ENCODE peak calls at places on chromosome 17, in seven cellular contexts. S is HFFc6, Y is GM13977, O is lung, B is thoracic aorta, Q is left ventricle myocardium inferior, U is tibial artery. M is an unnamed sample.

GRCh38 chr17:81582341-81582740 is 30.2 kb upstream of the FAAP100 start:
- DNase-seq in S (peak; percentile 75), O (no peak), U (no peak), Q (no peak), Y (no peak), B (no peak), M (no peak)

GRCh38 chr17:32876414-32877163 is at the start of gene MYO1D:
- DNase-seq in Y (peak; percentile 71), S (no peak), O (peak; percentile 70), B (no peak), Q (peak; percentile 25), U (peak; percentile 84), M (peak; percentile 77)

GRCh38 chr17:81991684-81992513 is 14.5 kb downstream of the ASPSCR1 start:
- DNase-seq in O (peak; percentile 93), S (peak; percentile 71), U (peak; percentile 85), Y (no peak), Q (peak; percentile 79), B (peak; percentile 29), M (no peak)

GRCh38 chr17:82943339-82943738 is 103.5 kb upstream of the ZNF750 start:
- DNase-seq in B (no peak), O (no peak), Q (peak; percentile 7), U (peak; percentile 56), Y (no peak), S (no peak), M (no peak)

GRCh38 chr17:43790311-43790940 is 10.2 kb downstream of the CFAP97D1 start:
- DNase-seq in U (no peak), B (no peak), Y (no peak), O (no peak), Q (no peak), S (peak; percentile 6), M (no peak)

GRCh38 chr17:50593321-50593720 is 32.8 kb downstream of the CACNA1G start:
- DNase-seq in B (no peak), Q (peak; percentile 41), Y (no peak), U (no peak), O (peak; percentile 66), S (no peak), M (no peak)

GRCh38 chr17:47363171-47363570 is 39.4 kb downstream of the EFCAB13 start:
- DNase-seq in Y (no peak), O (no peak), U (no peak), S (no peak), Q (no peak), B (no peak), M (no peak)

GRCh38 chr17:37425268-37425667 is 18.6 kb downstream of the TADA2A start:
- DNase-seq in Y (no peak), B (no peak), O (no peak), Q (no peak), S (no peak), U (no peak), M (no peak)

GRCh38 chr17:83052241-83052564 is 27.2 kb upstream of the METRNL start:
- DNase-seq in O (no peak), S (no peak), U (no peak), Q (no peak), B (no peak), Y (no peak), M (no peak)

GRCh38 chr17:65099941-65100315 is 37.2 kb upstream of the RGS9 start:
- DNase-seq in S (peak; percentile 39), Q (peak; percentile 48), Y (peak; percentile 90), B (peak; percentile 27), U (no peak), O (no peak), M (peak; percentile 84)

DNA sequence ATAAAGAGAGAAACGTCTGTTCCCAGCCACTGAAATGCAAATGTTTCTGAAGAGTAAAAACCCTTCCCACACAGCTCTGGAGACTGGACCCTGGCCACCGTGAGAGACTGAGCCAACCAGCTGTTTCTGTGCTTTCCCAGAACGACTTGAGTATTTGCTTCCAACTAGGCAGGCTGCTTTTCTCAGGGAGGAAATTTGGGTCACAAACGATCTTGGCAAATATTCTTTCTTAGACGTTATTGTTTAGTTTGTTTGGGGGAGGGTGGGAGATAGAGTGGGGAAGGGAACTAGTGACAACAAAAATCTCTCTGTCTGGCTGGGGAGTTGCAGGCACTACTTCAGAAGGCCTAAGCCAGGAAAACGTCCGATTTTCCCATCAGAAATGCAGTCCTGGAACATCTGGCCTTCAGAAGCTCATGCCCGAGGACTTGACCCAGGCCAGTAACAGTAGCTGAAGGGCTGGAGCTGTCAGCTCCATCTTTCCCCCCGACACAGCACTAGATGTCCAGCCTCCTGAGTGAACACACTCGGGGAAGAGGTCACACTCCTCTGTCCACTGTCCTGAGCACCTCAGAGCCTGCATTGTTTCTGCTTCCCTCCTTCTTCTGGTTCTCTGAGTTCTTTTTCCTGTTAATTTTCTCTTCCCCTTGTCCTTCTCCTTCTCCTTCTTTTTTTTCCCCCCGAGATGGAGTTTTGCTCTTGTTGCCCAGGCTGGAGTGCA is 4.0 kb downstream of the CCDC92B start:
- DNase-seq in Q (peak; percentile 29), U (no peak), O (no peak), B (no peak), Y (no peak), S (no peak), M (no peak)
- TF ChIP-seq CTCF in Q (no peak), U (no peak), O (no peak), B (no peak), Y (no peak), S (no peak), M (no peak)

GRCh38 chr17:17975441-17975840 is 2.8 kb downstream of the DRC3 start:
- DNase-seq in Y (no peak), Q (no peak), O (no peak), U (no peak), B (no peak), S (no peak), M (no peak)

GRCh38 chr17:17971431-17972125 is 622 bp downstream of the TOM1L2 start:
- DNase-seq in S (no peak), O (peak; percentile 48), Q (peak; percentile 41), B (no peak), U (peak; percentile 77), Y (no peak), M (no peak)

GRCh38 chr17:17970699-17971430 is 1.3 kb downstream of the TOM1L2 start:
- DNase-seq in Y (no peak), U (no peak), B (no peak), Q (no peak), O (no peak), S (peak; percentile 35), M (no peak)

GRCh38 chr17:17972952-17973254 is 241 bp downstream of the DRC3 start:
- DNase-seq in S (no peak), Y (no peak), O (no peak), Q (no peak), U (no peak), B (no peak), M (no peak)

DNA sequence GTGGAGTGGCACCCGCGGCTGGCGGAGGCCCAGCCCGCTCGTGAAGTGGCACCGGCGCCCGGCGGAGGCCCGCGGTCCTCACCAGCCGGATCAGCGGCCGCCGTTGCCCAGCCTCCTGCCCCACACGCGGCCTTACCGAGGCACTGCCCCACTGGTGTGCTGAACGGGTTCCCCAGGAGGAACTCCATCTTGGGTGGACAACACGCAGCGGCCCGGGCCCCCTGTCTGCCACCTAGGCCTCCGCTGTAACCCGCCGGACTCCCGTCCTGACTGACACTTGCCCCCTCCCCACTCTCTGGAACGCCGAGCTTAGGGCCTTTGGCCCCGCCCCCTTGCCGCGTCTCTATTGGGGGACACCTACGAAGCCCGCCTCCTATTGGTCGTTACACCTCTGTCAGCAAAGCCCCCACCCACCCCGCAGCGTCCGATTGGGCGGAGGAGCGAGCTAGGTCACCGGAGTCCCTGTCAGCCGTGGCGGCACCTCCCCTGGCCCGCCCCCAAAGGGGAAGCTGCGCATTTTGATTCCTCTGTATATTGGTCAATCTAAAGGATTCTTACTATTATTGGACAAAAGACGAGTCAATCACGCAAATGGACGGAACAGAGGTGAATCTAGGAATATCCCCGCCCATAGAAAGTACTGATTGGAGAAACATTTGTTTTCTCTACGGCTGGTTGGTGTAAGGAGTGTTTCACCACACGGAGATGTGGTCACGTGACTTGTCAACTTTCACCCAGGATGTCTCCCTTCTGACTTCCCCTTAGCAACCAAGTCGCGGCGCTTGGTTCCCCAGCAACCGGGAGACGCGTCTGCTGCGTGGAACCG is at the start of the genes DRC3 and TOM1L2:
- DNase-seq in Q (peak; percentile 100), B (peak; percentile 100), Y (peak; percentile 99), S (peak; percentile 100), O (peak; percentile 100), U (peak; percentile 100), M (peak; percentile 98)
- TF ChIP-seq CTCF in Q (peak; percentile 45), B (no peak), Y (no peak), S (peak; percentile 45), O (no peak), U (peak; percentile 7), M (no peak)

GRCh38 chr17:58172369-58173071 is 5.7 kb downstream of the OR4D2 start:
- DNase-seq in O (no peak), Y (peak; percentile 66), Q (no peak), U (no peak), B (no peak), S (no peak), M (peak; percentile 54)
- TF ChIP-seq CTCF in O (peak; percentile 15), Y (peak; percentile 60), Q (peak; percentile 53), U (peak; percentile 6), B (no peak), S (peak; percentile 58), M (peak; percentile 31)

GRCh38 chr17:7560172-7561027 is 1.3 kb upstream of the SENP3 start:
- DNase-seq in S (no peak), Q (peak; percentile 61), B (no peak), U (peak; percentile 79), O (peak; percentile 67), Y (peak; percentile 66), M (no peak)
- TF ChIP-seq CTCF in S (no peak), Q (peak; percentile 59), B (peak; percentile 44), U (peak; percentile 33), O (no peak), Y (peak; percentile 69), M (peak; percentile 63)

DNA sequence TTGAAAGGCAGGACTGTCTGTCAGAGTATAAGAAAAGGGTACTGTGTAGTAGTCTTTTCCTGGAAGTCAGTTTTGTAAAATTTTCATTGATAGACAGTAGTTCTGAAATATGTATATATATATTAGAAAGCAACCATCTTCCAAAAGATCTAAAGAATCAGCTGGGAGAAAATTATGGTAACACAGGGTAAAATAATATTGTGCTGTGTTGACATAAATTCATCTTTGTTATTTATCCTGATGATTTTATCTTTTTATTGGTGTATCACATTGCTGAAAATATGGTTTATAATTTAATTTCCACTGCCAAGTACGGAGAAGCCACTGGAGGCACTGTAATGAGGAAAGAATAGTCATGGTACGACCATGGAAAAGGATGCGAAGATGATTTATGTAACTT is 324.9 kb downstream of the CA10 start:
- DNase-seq in Y (no peak), S (no peak), O (no peak), Q (no peak), U (no peak), B (no peak), M (no peak)
- TF ChIP-seq CTCF in Y (no peak), S (no peak), O (no peak), Q (no peak), U (no peak), B (no peak), M (no peak)

DNA sequence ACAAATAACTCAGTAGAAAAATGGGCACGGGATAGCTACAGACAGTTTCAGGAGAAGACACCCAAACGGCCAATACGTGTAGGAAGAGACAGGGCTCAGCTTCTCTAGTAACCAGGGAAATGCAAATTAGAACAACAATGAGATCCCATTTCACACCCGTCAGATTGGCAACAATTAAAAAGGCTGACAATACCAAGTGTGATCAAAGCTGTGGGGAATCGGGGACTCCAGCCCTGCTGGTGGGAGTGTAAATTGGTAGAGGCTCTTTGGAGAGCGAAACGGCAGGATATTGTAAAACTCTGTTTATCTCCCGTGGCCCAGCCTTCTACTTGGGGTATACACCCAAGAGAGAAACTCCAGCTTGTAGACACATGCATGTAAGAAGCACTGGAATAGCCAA is 27.6 kb downstream of the MYBBP1A start:
- DNase-seq in Y (no peak), O (no peak), Q (no peak), U (no peak), B (no peak), S (no peak), M (no peak)
- TF ChIP-seq CTCF in Y (no peak), O (no peak), Q (no peak), U (no peak), B (no peak), S (no peak), M (no peak)

M was measured in GM13976.